ENCODE peak calls at places on chromosomes 6 and 20, in eight cellular contexts. T is lower leg skin, Q is cardiac fibroblast, R is adipocyte, S is OCI-LY7, U is uterus, J is astrocyte of the cerebellum, D is fibroblast of mammary gland. O is an unnamed sample.

GRCh38 chr20:46683939-46684750 is 5.1 kb downstream of the TP53RK start:
- DNase-seq in T (peak), Q (peak), R (peak), S (no peak), U (peak), J (no peak), D (peak), O (peak)

GRCh38 chr6:35710241-35710847 is 21.6 kb upstream of the FKBP5 start:
- DNase-seq in T (peak), Q (peak), R (no peak), S (no peak), U (no peak), J (no peak), D (peak), O (no peak)

GRCh38 chr20:14418441-14418840 is 81.0 kb upstream of the FLRT3 start:
- DNase-seq in T (no peak), Q (no peak), R (peak), S (no peak), U (no peak), J (no peak), D (no peak), O (no peak)

GRCh38 chr20:22312744-22313346 is 271.5 kb downstream of the FOXA2 start:
- DNase-seq in T (no peak), Q (peak), R (peak), S (peak), U (no peak), J (peak), D (peak), O (no peak)

GRCh38 chr20:58308680-58309527 is 611 bp upstream of the RAB22A start:
- DNase-seq in T (peak), Q (peak), R (peak), S (peak), U (peak), J (no peak), D (peak), O (no peak)

GRCh38 chr6:154548130-154548830 is 37.8 kb upstream of the CNKSR3 start:
- DNase-seq in T (no peak), Q (peak), R (peak), S (no peak), U (no peak), J (peak), D (peak), O (no peak)

GRCh38 chr6:116561377-116562018 is 7.9 kb downstream of the CALHM4 start:
- DNase-seq in T (peak), Q (peak), R (peak), S (peak), U (peak), J (peak), D (peak), O (no peak)

GRCh38 chr20:8216375-8217200 is 84.5 kb downstream of the PLCB1 start:
- DNase-seq in T (no peak), Q (no peak), R (no peak), S (no peak), U (no peak), J (no peak), D (no peak), O (no peak)

DNA sequence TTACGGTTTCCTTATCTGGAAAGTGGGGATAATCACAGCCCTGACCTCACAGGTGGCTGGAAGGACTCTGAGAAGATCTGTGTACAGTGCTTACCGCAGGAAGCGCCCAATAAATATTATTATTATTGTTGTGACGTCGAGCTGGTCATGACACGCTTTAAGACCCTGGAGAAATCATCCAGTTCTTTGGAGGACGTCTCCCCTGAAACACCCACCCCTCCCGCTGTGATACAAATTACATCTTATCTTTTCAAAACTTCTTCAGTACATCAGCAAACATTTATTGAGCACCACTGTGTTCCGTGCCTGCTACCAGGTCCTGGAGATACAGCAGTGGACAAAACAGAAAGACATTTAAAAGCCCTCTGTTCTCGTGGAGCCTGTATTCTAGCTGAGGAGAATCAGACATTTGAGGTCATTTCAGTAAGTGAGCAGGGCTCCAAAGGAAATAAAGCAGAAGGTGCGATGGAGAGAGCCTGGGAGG is 118.7 kb downstream of the CEBPB start:
- DNase-seq in T (no peak), Q (peak), R (no peak), S (no peak), U (no peak), J (no peak), D (peak), O (no peak)
- H3K4me3 ChIP-seq in T (no peak), Q (no peak), R (no peak), S (no peak), U (no peak), J (no peak), D (no peak), O (no peak)

GRCh38 chr20:64064145-64064698 is 1.2 kb downstream of the TCEA2 start:
- DNase-seq in T (no peak), Q (peak), R (peak), S (no peak), U (no peak), J (no peak), D (peak), O (no peak)
- H3K4me3 ChIP-seq in T (no peak), Q (peak), R (peak), S (peak), U (peak), J (peak), D (peak), O (peak)

GRCh38 chr6:84769247-84769646 is 4.8 kb upstream of the TBX18 start:
- DNase-seq in T (no peak), Q (peak), R (no peak), S (no peak), U (no peak), J (no peak), D (no peak), O (no peak)

GRCh38 chr6:84767591-84768201 is 3.3 kb upstream of the TBX18 start:
- DNase-seq in T (no peak), Q (peak), R (no peak), S (no peak), U (no peak), J (no peak), D (no peak), O (no peak)

GRCh38 chr6:84768442-84769174 is 4.2 kb upstream of the TBX18 start:
- DNase-seq in T (no peak), Q (peak), R (peak), S (no peak), U (no peak), J (no peak), D (no peak), O (no peak)

GRCh38 chr6:84766118-84766683 is 1.8 kb upstream of the TBX18 start:
- DNase-seq in T (no peak), Q (no peak), R (no peak), S (no peak), U (no peak), J (no peak), D (no peak), O (no peak)

DNA sequence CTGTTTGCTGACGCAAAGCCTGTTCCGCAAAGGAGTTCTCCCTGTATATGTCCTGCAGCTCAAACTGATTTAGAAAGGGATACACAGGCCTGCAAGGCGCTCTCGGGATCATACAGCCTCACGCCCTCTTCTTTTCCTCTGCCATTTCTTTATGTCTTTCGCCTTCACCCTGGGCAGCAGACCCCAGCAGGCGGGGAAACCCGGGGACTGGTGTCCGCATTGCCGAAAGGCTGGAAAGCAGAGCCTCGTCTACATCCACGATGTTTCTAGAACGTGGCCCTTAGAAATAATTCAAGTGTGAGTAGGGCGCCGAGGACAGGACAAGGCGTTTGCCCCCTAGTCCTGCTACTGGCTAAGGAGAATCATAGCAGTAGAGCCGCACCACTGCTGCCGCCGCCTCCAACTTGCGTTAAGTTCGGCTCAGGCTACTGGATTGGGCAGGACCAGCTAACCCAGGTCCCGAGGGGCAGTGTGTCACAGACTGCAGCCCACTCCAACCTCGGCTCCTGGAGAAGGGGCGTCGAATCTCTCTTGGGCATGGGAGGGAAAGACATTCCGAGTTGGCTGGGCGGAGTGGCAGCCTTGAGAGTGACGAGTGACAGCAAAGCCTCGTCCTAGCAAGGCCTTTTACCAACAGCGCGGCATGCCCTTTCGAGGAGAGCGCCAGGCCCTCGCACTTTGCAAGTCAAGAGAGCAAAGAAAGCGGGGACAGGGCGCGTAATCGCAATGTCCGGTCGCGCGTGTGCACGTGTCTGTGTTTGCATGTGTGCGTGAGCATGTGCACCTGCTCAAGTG is 2.6 kb upstream of the TBX18 start:
- DNase-seq in T (no peak), Q (no peak), R (no peak), S (no peak), U (no peak), J (no peak), D (no peak), O (no peak)
- H3K4me3 ChIP-seq in T (no peak), Q (no peak), R (no peak), S (no peak), U (no peak), J (no peak), D (no peak), O (no peak)

DNA sequence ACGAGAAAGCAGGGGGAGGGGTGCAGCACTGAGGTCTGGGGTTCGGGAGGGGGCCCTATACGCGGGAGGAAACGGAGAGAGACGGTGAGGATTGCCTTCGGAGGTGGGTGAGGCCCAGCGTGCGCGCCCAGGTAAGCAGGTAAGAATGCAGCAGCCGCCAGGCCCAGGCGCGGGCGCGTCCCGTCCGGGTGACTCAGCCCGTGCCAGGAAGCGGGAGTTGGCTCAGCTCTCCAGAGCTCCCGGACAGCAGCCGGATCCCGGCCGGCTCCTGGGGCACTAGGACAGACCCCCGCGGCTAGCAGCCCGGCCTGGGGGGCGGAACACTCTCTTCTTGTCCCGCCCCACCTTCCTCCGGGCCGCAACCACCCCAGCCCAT is 1.5 kb upstream of the MDFI start:
- DNase-seq in T (peak), Q (no peak), R (peak), S (no peak), U (no peak), J (no peak), D (no peak), O (no peak)
- H3K4me3 ChIP-seq in T (peak), Q (peak), R (no peak), S (no peak), U (peak), J (peak), D (no peak), O (peak)

O was measured in skeletal muscle cell.